ENCODE peak calls at places on chromosome 15, in seven cellular contexts. D is nucleus accumbens, G is GM13976, K is HEK293T, U is heart right ventricle, R is posterior cingulate gyrus, H is lung. V is an unnamed sample.

GRCh38 chr15:96234109-96234892 is 96.2 kb upstream of the NR2F2 start:
- DNase-seq in U (no peak), G (no peak), R (no peak), K (no peak), D (no peak), H (no peak), V (no peak)

GRCh38 chr15:61112231-61112630 is 116.9 kb downstream of the RORA start:
- DNase-seq in H (no peak), G (no peak), K (no peak), R (no peak), U (no peak), D (no peak), V (no peak)

GRCh38 chr15:90306560-90306959 is 41.1 kb downstream of the NGRN start:
- DNase-seq in G (peak), U (no peak), D (no peak), K (no peak), H (no peak), R (no peak), V (no peak)

GRCh38 chr15:80609111-80609510 is 86.0 kb upstream of the ABHD17C start:
- DNase-seq in H (no peak), U (no peak), D (no peak), K (no peak), R (no peak), G (no peak), V (no peak)

GRCh38 chr15:23595368-23595767 is 29.9 kb downstream of the MKRN3 start:
- DNase-seq in R (no peak), G (no peak), H (no peak), U (no peak), D (no peak), K (no peak), V (no peak)

GRCh38 chr15:77637851-77638402 is 5.2 kb upstream of the LINGO1 start:
- DNase-seq in G (no peak), D (no peak), R (no peak), H (no peak), U (no peak), K (no peak), V (no peak)

GRCh38 chr15:89899951-89900567 is 6.3 kb upstream of the AP3S2 start:
- DNase-seq in D (no peak), U (no peak), R (no peak), H (no peak), G (no peak), K (no peak), V (no peak)

GRCh38 chr15:28116521-28117488 is 17.7 kb upstream of the OCA2 start:
- DNase-seq in G (no peak), H (no peak), U (no peak), D (no peak), K (no peak), R (no peak), V (no peak)

GRCh38 chr15:61974759-61975158 is 85.5 kb downstream of the VPS13C start:
- DNase-seq in K (no peak), G (no peak), U (no peak), D (no peak), R (no peak), H (no peak), V (no peak)

GRCh38 chr15:85821545-85821944 is 26.8 kb upstream of the KLHL25 start:
- DNase-seq in U (no peak), K (no peak), H (no peak), R (no peak), D (no peak), G (no peak), V (no peak)

GRCh38 chr15:100879046-100879445 is 585 bp upstream of the ALDH1A3 start:
- DNase-seq in K (peak), H (no peak), D (no peak), G (peak), U (no peak), R (no peak), V (no peak)

GRCh38 chr15:59306520-59307163 is 66.0 kb downstream of the MYO1E start:
- DNase-seq in U (no peak), G (no peak), D (no peak), H (no peak), K (no peak), R (no peak), V (no peak)

GRCh38 chr15:41881086-41881485 is 12.8 kb downstream of the SPTBN5 start:
- DNase-seq in K (no peak), U (no peak), D (no peak), H (no peak), R (no peak), G (no peak), V (no peak)

GRCh38 chr15:63947228-63947627 is 99.1 kb downstream of the DAPK2 start:
- DNase-seq in R (no peak), G (no peak), D (no peak), U (no peak), K (no peak), H (no peak), V (no peak)

GRCh38 chr15:73586006-73586654 is 47.1 kb downstream of the NPTN start:
- DNase-seq in D (no peak), G (no peak), K (no peak), H (no peak), R (no peak), U (no peak), V (no peak)

GRCh38 chr15:31840849-31841476 is 189.4 kb upstream of the CHRNA7 start:
- DNase-seq in G (no peak), H (no peak), U (no peak), K (no peak), D (no peak), R (no peak), V (no peak)

GRCh38 chr15:75904241-75904631 is 558 bp downstream of the FBXO22 start:
- DNase-seq in H (peak), D (no peak), R (peak), K (peak), U (peak), G (peak), V (no peak)

GRCh38 chr15:86664581-86664980 is 584.9 kb downstream of the AGBL1 start:
- DNase-seq in R (no peak), H (no peak), K (no peak), U (no peak), G (no peak), D (no peak), V (no peak)

GRCh38 chr15:48332642-48333034 is 1.4 kb downstream of the DUT start:
- DNase-seq in K (no peak), R (no peak), G (no peak), H (no peak), D (no peak), U (no peak), V (no peak)

GRCh38 chr15:77138167-77138522 is 67.2 kb upstream of the TSPAN3 start:
- DNase-seq in H (no peak), D (no peak), R (no peak), U (no peak), K (no peak), G (no peak), V (no peak)